ENCODE peak calls at places on chromosomes 6 and 20, in ten cellular contexts. X is CD4-positive, alpha-beta memory T cell; P is GM04504; V is myocyte; Y is endothelial cell; D is right cardiac atrium; G is NCI-H69; W is NCI-H1436; K is activated CD8-positive, alpha-beta memory T cell treated with anti-CD3 and anti-CD28 coated beads for 4 hours; Q is activated effector memory CD4-positive, alpha-beta T cell treated with anti-CD3 and anti-CD28 coated beads, Interleukin-2, amount 50 U/mL, for 16 hours. O is an unnamed sample.

GRCh38 chr6:89045585-89045984 is 35.0 kb upstream of the PNRC1 start:
- DNase-seq in X (no peak), P (no peak), G (no peak), W (no peak), D (no peak), K (no peak), V (no peak), Y (no peak), Q (no peak), O (peak)

GRCh38 chr6:36139431-36139830 is 9.1 kb downstream of the MAPK13 start:
- DNase-seq in Q (no peak), Y (peak), X (no peak), G (peak), D (peak), V (no peak), P (no peak), W (no peak), K (no peak), O (no peak)

GRCh38 chr20:859661-860294 is 26.3 kb downstream of the FAM110A start:
- DNase-seq in V (peak), D (no peak), Y (no peak), G (no peak), W (no peak), Q (no peak), P (no peak), X (no peak), K (no peak), O (no peak)

GRCh38 chr6:53437557-53438202 is 88.9 kb upstream of the ELOVL5 start:
- DNase-seq in K (no peak), X (peak), D (no peak), V (peak), W (no peak), G (peak), Y (peak), P (peak), Q (no peak), O (peak)

GRCh38 chr20:63490416-63490815 is 8.5 kb downstream of the EEF1A2 start:
- DNase-seq in Y (no peak), W (no peak), D (peak), P (no peak), V (no peak), X (no peak), G (no peak), Q (no peak), K (no peak), O (no peak)

GRCh38 chr20:54061106-54061881 is 9.1 kb downstream of the BCAS1 start:
- DNase-seq in W (no peak), Y (no peak), P (no peak), D (no peak), X (no peak), V (peak), G (no peak), K (no peak), Q (no peak), O (peak)

GRCh38 chr6:16129623-16130243 is 847 bp downstream of the MYLIP start:
- DNase-seq in D (peak), P (no peak), Q (peak), K (no peak), V (no peak), Y (peak), W (no peak), X (no peak), G (peak), O (no peak)

GRCh38 chr6:132147530-132148011 is 196.4 kb upstream of the CCN2 start:
- DNase-seq in D (no peak), W (no peak), V (peak), X (no peak), P (peak), Y (no peak), Q (no peak), K (no peak), G (no peak), O (peak)

GRCh38 chr6:127462391-127462790 is 3.2 kb upstream of the KIAA0408 start:
- DNase-seq in G (no peak), X (no peak), P (no peak), V (peak), K (no peak), D (no peak), Q (no peak), W (no peak), Y (no peak), O (no peak)

GRCh38 chr6:2036084-2037023 is 209.1 kb downstream of the GMDS start:
- DNase-seq in G (no peak), W (no peak), D (no peak), Q (no peak), X (no peak), P (no peak), K (no peak), Y (no peak), V (no peak), O (no peak)